ENCODE peak calls at places on chromosomes 3 and 15, in six cellular contexts. One of them, this sample, is unnamed.

GRCh38 chr3:10823516-10823818 is 7.4 kb downstream of the SLC6A11 start:
- DNase-seq in CD4-positive, alpha-beta T cell: no peak
- DNase-seq in amniotic stem cell: no peak
- DNase-seq in SK-MEL-5: no peak
- DNase-seq in psoas muscle: no peak
- DNase-seq in AG04449: no peak
- DNase-seq in this sample: no peak

GRCh38 chr3:185646382-185647133 is 60.5 kb downstream of the SENP2 start:
- DNase-seq in CD4-positive, alpha-beta T cell: no peak
- DNase-seq in AG04449: no peak
- DNase-seq in SK-MEL-5: no peak
- DNase-seq in amniotic stem cell: no peak
- DNase-seq in psoas muscle: no peak
- DNase-seq in this sample: no peak

GRCh38 chr3:188707396-188708288 is 464.1 kb upstream of the TPRG1 start:
- DNase-seq in SK-MEL-5: no peak
- DNase-seq in CD4-positive, alpha-beta T cell: no peak
- DNase-seq in amniotic stem cell: no peak
- DNase-seq in psoas muscle: no peak
- DNase-seq in AG04449: no peak
- DNase-seq in this sample: no peak

GRCh38 chr15:34304613-34305012 is 33.0 kb downstream of the SLC12A6 start:
- DNase-seq in psoas muscle: no peak
- DNase-seq in amniotic stem cell: no peak
- DNase-seq in AG04449: peak; percentile 45
- DNase-seq in SK-MEL-5: no peak
- DNase-seq in CD4-positive, alpha-beta T cell: no peak
- DNase-seq in this sample: no peak

GRCh38 chr3:94226058-94226457 is 163.2 kb downstream of the NSUN3 start:
- DNase-seq in CD4-positive, alpha-beta T cell: no peak
- DNase-seq in SK-MEL-5: peak; percentile 74
- DNase-seq in amniotic stem cell: no peak
- DNase-seq in AG04449: peak; percentile 41
- DNase-seq in psoas muscle: no peak
- DNase-seq in this sample: no peak

GRCh38 chr3:48285132-48285531 is 44.2 kb downstream of the ZNF589 start:
- DNase-seq in amniotic stem cell: peak; percentile 14
- DNase-seq in psoas muscle: no peak
- DNase-seq in SK-MEL-5: no peak
- DNase-seq in CD4-positive, alpha-beta T cell: no peak
- DNase-seq in AG04449: peak; percentile 21
- DNase-seq in this sample: no peak

GRCh38 chr15:38861108-38861507 is 296.5 kb upstream of the RASGRP1 start:
- DNase-seq in psoas muscle: no peak
- DNase-seq in amniotic stem cell: no peak
- DNase-seq in SK-MEL-5: no peak
- DNase-seq in CD4-positive, alpha-beta T cell: no peak
- DNase-seq in AG04449: no peak
- DNase-seq in this sample: no peak

GRCh38 chr3:5494913-5495519 is 307.5 kb downstream of the EDEM1 start:
- DNase-seq in psoas muscle: no peak
- DNase-seq in amniotic stem cell: no peak
- DNase-seq in CD4-positive, alpha-beta T cell: no peak
- DNase-seq in AG04449: no peak
- DNase-seq in SK-MEL-5: no peak
- DNase-seq in this sample: no peak

GRCh38 chr15:65212097-65212496 is 824 bp upstream of the CILP start:
- DNase-seq in amniotic stem cell: no peak
- DNase-seq in CD4-positive, alpha-beta T cell: peak; percentile 11
- DNase-seq in SK-MEL-5: peak; percentile 66
- DNase-seq in AG04449: no peak
- DNase-seq in psoas muscle: no peak
- DNase-seq in this sample: no peak

GRCh38 chr15:27990411-27991338 is 108.4 kb downstream of the OCA2 start:
- DNase-seq in CD4-positive, alpha-beta T cell: no peak
- DNase-seq in amniotic stem cell: no peak
- DNase-seq in SK-MEL-5: no peak
- DNase-seq in psoas muscle: no peak
- DNase-seq in AG04449: no peak
- DNase-seq in this sample: no peak

GRCh38 chr15:31236184-31237041 is 90.2 kb upstream of the KLF13 start:
- DNase-seq in SK-MEL-5: peak; percentile 90
- DNase-seq in amniotic stem cell: peak; percentile 68
- DNase-seq in CD4-positive, alpha-beta T cell: no peak
- DNase-seq in AG04449: peak; percentile 66
- DNase-seq in psoas muscle: peak; percentile 53
- DNase-seq in this sample: peak; percentile 47

GRCh38 chr3:11074007-11074406 is 80.3 kb upstream of the HRH1 start:
- DNase-seq in amniotic stem cell: no peak
- DNase-seq in AG04449: no peak
- DNase-seq in SK-MEL-5: no peak
- DNase-seq in psoas muscle: no peak
- DNase-seq in CD4-positive, alpha-beta T cell: no peak
- DNase-seq in this sample: no peak

GRCh38 chr3:152375546-152375945 is 106.8 kb downstream of the MBNL1 start:
- DNase-seq in psoas muscle: no peak
- DNase-seq in AG04449: no peak
- DNase-seq in amniotic stem cell: no peak
- DNase-seq in CD4-positive, alpha-beta T cell: no peak
- DNase-seq in SK-MEL-5: no peak
- DNase-seq in this sample: no peak

GRCh38 chr15:50109086-50109987 is 9.7 kb downstream of the ATP8B4 start:
- DNase-seq in SK-MEL-5: no peak
- DNase-seq in amniotic stem cell: no peak
- DNase-seq in CD4-positive, alpha-beta T cell: no peak
- DNase-seq in psoas muscle: no peak
- DNase-seq in AG04449: peak; percentile 16
- DNase-seq in this sample: no peak

GRCh38 chr15:22241451-22241850 is 161.1 kb downstream of the OR4M2 start:
- DNase-seq in psoas muscle: no peak
- DNase-seq in SK-MEL-5: no peak
- DNase-seq in AG04449: no peak
- DNase-seq in CD4-positive, alpha-beta T cell: no peak
- DNase-seq in amniotic stem cell: no peak
- DNase-seq in this sample: no peak

GRCh38 chr3:101994386-101994785 is 145.1 kb downstream of the NFKBIZ start:
- DNase-seq in CD4-positive, alpha-beta T cell: no peak
- DNase-seq in amniotic stem cell: no peak
- DNase-seq in SK-MEL-5: no peak
- DNase-seq in psoas muscle: no peak
- DNase-seq in AG04449: no peak
- DNase-seq in this sample: no peak